ENCODE peak calls at places on chromosomes 7 and 10, in five cellular contexts. R, X, W, Z and A are unnamed samples.

GRCh38 chr7:44378744-44379143 is 53.4 kb upstream of the CAMK2B start:
- DNase-seq in R (no peak), X (peak; percentile 93), W (no peak), Z (peak; percentile 51), A (peak; percentile 40)

GRCh38 chr7:48083114-48083830 is 5.8 kb upstream of the UPP1 start:
- DNase-seq in R (no peak), X (peak; percentile 85), W (no peak), Z (peak; percentile 47), A (peak; percentile 69)

GRCh38 chr10:78963074-78964034 is 105.4 kb upstream of the ZMIZ1 start:
- DNase-seq in R (no peak), X (no peak), W (peak; percentile 49), Z (no peak), A (no peak)

GRCh38 chr7:1361756-1362125 is 97.5 kb downstream of the MICALL2 start:
- DNase-seq in R (no peak), X (no peak), W (no peak), Z (no peak), A (no peak)

GRCh38 chr10:130232361-130233360 is 96.5 kb downstream of the GLRX3 start:
- DNase-seq in R (no peak), X (no peak), W (no peak), Z (no peak), A (no peak)

GRCh38 chr7:45890902-45891461 is 2.7 kb downstream of the IGFBP1 start:
- DNase-seq in R (peak; percentile 22), X (peak; percentile 68), W (no peak), Z (no peak), A (no peak)

GRCh38 chr10:131888186-131888604 is 12.6 kb upstream of the PPP2R2D start:
- DNase-seq in R (peak; percentile 48), X (no peak), W (no peak), Z (no peak), A (no peak)

GRCh38 chr10:5911670-5912069 is 21.6 kb downstream of the FBH1 start:
- DNase-seq in R (no peak), X (no peak), W (no peak), Z (no peak), A (no peak)

GRCh38 chr10:84356951-84357350 is 28.6 kb downstream of the CCSER2 start:
- DNase-seq in R (no peak), X (no peak), W (no peak), Z (no peak), A (no peak)

GRCh38 chr10:132384618-132385510 is 12.1 kb upstream of the PWWP2B start:
- DNase-seq in R (no peak), X (no peak), W (no peak), Z (no peak), A (no peak)

GRCh38 chr7:17474724-17475344 is 176.4 kb downstream of the AHR start:
- DNase-seq in R (no peak), X (no peak), W (no peak), Z (no peak), A (no peak)

GRCh38 chr10:103528551-103528950 is 35.0 kb downstream of the NEURL1 start:
- DNase-seq in R (no peak), X (no peak), W (no peak), Z (no peak), A (no peak)

GRCh38 chr10:110209399-110209925 is 2.1 kb downstream of the MXI1 start:
- DNase-seq in R (peak; percentile 59), X (peak; percentile 69), W (peak; percentile 57), Z (peak; percentile 24), A (no peak)

GRCh38 chr7:97693586-97693985 is 38.3 kb upstream of the TAC1 start:
- DNase-seq in R (no peak), X (no peak), W (no peak), Z (no peak), A (no peak)

GRCh38 chr10:90149563-90149962 is 448.2 kb downstream of the KIF20B start:
- DNase-seq in R (no peak), X (no peak), W (no peak), Z (no peak), A (no peak)

GRCh38 chr10:90148121-90148855 is 446.9 kb downstream of the KIF20B start:
- DNase-seq in R (peak; percentile 71), X (peak; percentile 70), W (no peak), Z (no peak), A (no peak)
- TF ChIP-seq CTCF in R (peak; percentile 50), X (peak; percentile 84), W (no peak), Z (peak; percentile 60), A (peak; percentile 76)

GRCh38 chr7:132045481-132045980 is 489.1 kb upstream of the PODXL start:
- DNase-seq in R (no peak), X (no peak), W (no peak), Z (no peak), A (no peak)

GRCh38 chr7:132053871-132054270 is 497.4 kb upstream of the PODXL start:
- DNase-seq in R (no peak), X (no peak), W (no peak), Z (no peak), A (no peak)

GRCh38 chr7:132045002-132045401 is 488.6 kb upstream of the PODXL start:
- DNase-seq in R (no peak), X (no peak), W (no peak), Z (no peak), A (no peak)

GRCh38 chr7:132044247-132044646 is 487.8 kb upstream of the PODXL start:
- DNase-seq in R (no peak), X (no peak), W (no peak), Z (no peak), A (no peak)

GRCh38 chr7:132049462-132050304 is 493.3 kb upstream of the PODXL start:
- DNase-seq in R (peak; percentile 16), X (peak; percentile 41), W (peak; percentile 64), Z (no peak), A (no peak)
- H3K4me3 ChIP-seq in R (no peak overlapping the region), X (no peak overlapping the region), W (no peak overlapping the region), Z (no peak overlapping the region), A (peak overlapping the region; percentile 19)

GRCh38 chr10:8513155-8514147 is 459.0 kb downstream of the GATA3 start:
- DNase-seq in R (no peak), X (no peak), W (no peak), Z (no peak), A (no peak)
- TF ChIP-seq CTCF in R (no peak), X (no peak), W (no peak), Z (no peak), A (no peak)

GRCh38 chr7:54662701-54663100 is 96.3 kb downstream of the SEC61G start:
- DNase-seq in R (no peak), X (no peak), W (no peak), Z (no peak), A (no peak)

GRCh38 chr7:54664235-54665228 is 94.5 kb downstream of the SEC61G start:
- DNase-seq in R (no peak), X (peak; percentile 1), W (peak; percentile 64), Z (no peak), A (peak; percentile 18)

GRCh38 chr7:54663186-54663585 is 95.8 kb downstream of the SEC61G start:
- DNase-seq in R (no peak), X (no peak), W (no peak), Z (no peak), A (no peak)

DNA sequence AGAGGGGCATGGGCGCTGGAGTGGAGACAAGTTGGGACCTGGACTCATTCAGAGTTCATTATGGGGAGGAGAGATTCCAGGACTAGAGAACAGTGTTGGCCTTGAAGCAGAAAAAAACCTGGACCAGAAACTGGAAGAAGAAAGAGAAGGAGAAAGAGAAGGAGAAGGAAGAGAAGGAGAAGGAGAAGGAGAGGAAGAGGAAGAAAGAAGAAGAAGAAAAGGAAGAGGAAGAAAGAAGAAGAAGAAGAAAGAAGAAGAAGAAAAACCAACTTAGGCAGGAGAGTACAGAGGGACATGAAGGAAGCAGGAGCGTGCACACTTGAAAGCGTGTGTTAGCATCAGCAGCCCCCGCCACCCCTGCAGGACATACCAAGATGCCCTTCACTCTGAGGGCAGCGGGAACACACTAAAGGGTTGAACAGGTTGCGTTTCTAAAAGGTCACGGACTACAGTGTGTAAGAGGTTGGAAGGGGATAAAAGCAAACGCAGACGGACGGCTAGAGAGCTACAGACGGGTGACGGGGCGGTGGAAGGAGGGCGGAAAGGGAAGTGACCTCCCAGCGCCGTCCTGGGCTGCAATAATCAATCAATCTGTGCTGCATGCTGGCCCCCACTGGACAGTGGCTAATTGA is 95.3 kb downstream of the SEC61G start:
- DNase-seq in R (no peak), X (no peak), W (no peak), Z (no peak), A (no peak)
- H3K4me3 ChIP-seq in R (no peak overlapping the region), X (no peak overlapping the region), W (no peak overlapping the region), Z (no peak overlapping the region), A (peak overlapping the region; percentile 74)

GRCh38 chr7:150716939-150717338 is 526 bp downstream of the GIMAP1 start:
- DNase-seq in R (no peak), X (no peak), W (no peak), Z (no peak), A (no peak)

GRCh38 chr7:150717821-150718420 is 1.5 kb downstream of the GIMAP1 start:
- DNase-seq in R (no peak), X (no peak), W (no peak), Z (no peak), A (no peak)

GRCh38 chr7:150715738-150716137 is 675 bp upstream of the GIMAP1 start:
- DNase-seq in R (no peak), X (no peak), W (no peak), Z (no peak), A (no peak)

GRCh38 chr7:150716368-150716767 is at the start of gene GIMAP1:
- DNase-seq in R (no peak), X (no peak), W (peak; percentile 38), Z (no peak), A (no peak)

DNA sequence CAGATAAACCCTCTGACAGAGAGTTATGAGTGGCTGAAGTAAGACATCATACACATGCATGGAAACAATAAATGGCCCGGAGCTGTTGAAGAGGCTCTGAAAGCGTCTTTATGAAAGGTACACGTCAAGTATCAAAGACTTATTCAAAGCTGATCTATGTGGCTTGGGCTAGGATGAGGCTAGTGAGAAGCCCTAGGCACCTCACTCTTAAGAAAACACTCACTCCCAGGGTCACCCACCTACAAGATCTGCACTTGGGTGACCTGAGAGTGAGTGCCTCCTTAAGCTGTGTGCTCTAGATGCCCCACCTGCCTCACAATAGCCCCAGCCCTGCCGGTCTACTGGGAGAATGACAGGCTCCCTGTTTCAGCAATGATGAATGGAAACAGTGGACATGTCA is 1.1 kb upstream of the GIMAP1 start:
- DNase-seq in R (no peak), X (no peak), W (no peak), Z (no peak), A (no peak)
- TF ChIP-seq CTCF in R (no peak), X (no peak), W (no peak), Z (no peak), A (no peak)

DNA sequence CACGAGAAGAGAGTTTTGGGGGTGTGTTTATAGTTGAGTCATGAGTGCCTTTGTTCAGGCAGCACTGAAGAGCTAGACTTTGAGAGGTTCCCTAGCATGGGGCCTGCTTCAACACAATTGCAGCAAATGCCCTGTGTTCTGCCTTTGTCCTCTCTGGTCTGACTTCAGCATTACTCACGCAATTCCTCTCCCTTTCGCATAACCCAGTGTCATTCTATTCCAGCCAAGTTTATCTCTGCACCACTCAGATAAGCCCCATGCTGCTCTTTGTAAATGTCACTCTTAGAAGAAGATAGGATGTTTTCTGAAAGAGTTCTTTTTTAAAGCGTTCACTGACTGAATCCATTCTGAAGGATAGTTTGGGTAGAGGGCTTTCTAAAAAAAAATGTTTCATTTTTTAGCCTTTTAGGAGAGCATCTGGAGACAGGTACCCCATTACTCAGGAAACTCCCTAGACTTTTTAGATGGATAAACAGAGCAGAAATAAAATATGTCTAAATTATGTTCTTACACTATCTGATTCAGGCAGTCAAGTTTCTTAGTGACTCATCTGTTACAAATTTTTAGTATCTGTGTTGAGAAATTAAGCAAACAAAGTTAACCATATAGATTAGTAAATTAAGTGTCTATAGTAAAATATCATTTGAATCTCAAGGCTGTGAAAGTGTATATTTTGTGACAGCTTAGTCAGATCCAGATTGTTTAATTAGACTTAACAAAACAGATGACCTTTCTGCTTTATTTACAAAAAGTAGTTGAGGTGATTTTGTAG is 318.5 kb downstream of the GPR158 start:
- DNase-seq in R (peak; percentile 50), X (peak; percentile 98), W (no peak), Z (no peak), A (peak; percentile 22)
- H3K4me3 ChIP-seq in R (no peak overlapping the region), X (no peak overlapping the region), W (no peak overlapping the region), Z (no peak overlapping the region), A (no peak overlapping the region)